ENCODE peak calls at places on chromosomes 7 and 10, in four cellular contexts. One of them, this sample, is unnamed.

GRCh38 chr10:94673614-94674321 is 9.8 kb upstream of the CYP2C18 start:
- DNase-seq in transverse colon: no peak
- DNase-seq in lung: no peak
- DNase-seq in IMR-90: no peak
- DNase-seq in this sample: no peak

GRCh38 chr7:32290015-32290414 is 200.2 kb downstream of the LSM5 start:
- DNase-seq in transverse colon: no peak
- DNase-seq in lung: peak
- DNase-seq in IMR-90: no peak
- DNase-seq in this sample: no peak

GRCh38 chr7:91567111-91568012 is 303.1 kb downstream of the FZD1 start:
- DNase-seq in transverse colon: no peak
- DNase-seq in lung: no peak
- DNase-seq in IMR-90: no peak
- DNase-seq in this sample: no peak

GRCh38 chr10:93867481-93867880 is 26.3 kb upstream of the SLC35G1 start:
- DNase-seq in transverse colon: no peak
- DNase-seq in lung: no peak
- DNase-seq in IMR-90: no peak
- DNase-seq in this sample: no peak

GRCh38 chr7:79035858-79036257 is 417.6 kb downstream of the MAGI2 start:
- DNase-seq in transverse colon: no peak
- DNase-seq in lung: no peak
- DNase-seq in IMR-90: no peak
- DNase-seq in this sample: no peak

GRCh38 chr10:99788598-99789259 is 6.3 kb downstream of the ABCC2 start:
- DNase-seq in transverse colon: peak
- DNase-seq in lung: peak
- DNase-seq in IMR-90: peak
- DNase-seq in this sample: peak

GRCh38 chr7:106010331-106010730 is 47.3 kb downstream of the CDHR3 start:
- DNase-seq in transverse colon: no peak
- DNase-seq in lung: no peak
- DNase-seq in IMR-90: no peak
- DNase-seq in this sample: no peak

GRCh38 chr7:835491-836401 is 3.5 kb downstream of the SUN1 start:
- DNase-seq in transverse colon: peak
- DNase-seq in lung: no peak
- DNase-seq in IMR-90: no peak
- DNase-seq in this sample: no peak

GRCh38 chr7:31080112-31080511 is 28.0 kb downstream of the ADCYAP1R1 start:
- DNase-seq in transverse colon: no peak
- DNase-seq in lung: no peak
- DNase-seq in IMR-90: no peak
- DNase-seq in this sample: no peak

GRCh38 chr7:95996174-95996573 is 223.8 kb downstream of the DYNC1I1 start:
- DNase-seq in transverse colon: no peak
- DNase-seq in lung: no peak
- DNase-seq in IMR-90: no peak
- DNase-seq in this sample: no peak

GRCh38 chr7:123836656-123837055 is 8.3 kb upstream of the HYAL4 start:
- DNase-seq in transverse colon: no peak
- DNase-seq in lung: no peak
- DNase-seq in IMR-90: no peak
- DNase-seq in this sample: no peak

GRCh38 chr7:144454-144826 is 47.9 kb upstream of the FAM20C start:
- DNase-seq in transverse colon: no peak
- DNase-seq in lung: no peak
- DNase-seq in IMR-90: no peak
- DNase-seq in this sample: no peak

DNA sequence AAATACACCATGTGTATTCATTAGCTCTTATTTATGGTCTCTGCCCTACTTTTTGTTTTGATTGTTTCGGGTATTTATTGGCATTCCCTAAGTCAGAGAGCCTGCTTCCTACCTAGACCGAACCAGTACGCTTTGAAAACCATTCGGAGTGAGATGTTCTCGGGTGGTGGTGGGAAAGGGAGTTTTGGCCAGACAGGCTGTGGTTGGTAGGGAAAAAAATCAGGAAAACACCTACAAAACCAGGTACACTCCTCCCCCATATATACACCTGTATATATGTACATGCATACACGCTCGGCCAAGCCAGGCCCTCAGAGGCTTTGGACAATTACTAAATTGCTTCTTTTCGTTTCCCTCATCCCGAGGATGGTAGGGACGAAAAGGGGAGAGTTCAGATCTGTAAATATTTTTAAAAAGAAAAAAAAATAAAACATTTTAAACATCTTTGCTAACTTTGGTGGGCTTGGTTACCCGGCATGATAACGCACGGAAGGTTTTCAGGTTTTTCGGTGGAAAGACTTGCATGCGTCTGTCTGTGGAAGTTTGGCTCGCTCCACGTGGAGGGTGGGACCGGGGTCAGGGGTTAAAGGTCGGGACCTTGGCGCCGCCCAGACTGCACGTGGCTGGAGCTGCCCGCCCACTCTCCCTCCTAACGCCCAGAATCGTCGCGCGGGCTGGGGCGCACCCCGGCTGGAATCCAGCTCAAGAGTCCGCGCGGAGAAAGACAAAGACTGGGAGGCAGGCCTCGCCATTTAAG is 2.5 kb downstream of the HMX2 start:
- DNase-seq in transverse colon: no peak
- DNase-seq in lung: no peak
- DNase-seq in IMR-90: no peak
- DNase-seq in this sample: no peak
- H3K4me3 ChIP-seq in transverse colon: peak
- H3K4me3 ChIP-seq in lung: no peak
- H3K4me3 ChIP-seq in IMR-90: no peak
- H3K4me3 ChIP-seq in this sample: peak

GRCh38 chr10:60534791-60535389 is 145.2 kb upstream of the ANK3 start:
- DNase-seq in transverse colon: no peak
- DNase-seq in lung: no peak
- DNase-seq in IMR-90: no peak
- DNase-seq in this sample: no peak

GRCh38 chr10:60532691-60533468 is 143.2 kb upstream of the ANK3 start:
- DNase-seq in transverse colon: peak
- DNase-seq in lung: no peak
- DNase-seq in IMR-90: no peak
- DNase-seq in this sample: no peak

GRCh38 chr10:60536529-60537114 is 146.9 kb upstream of the ANK3 start:
- DNase-seq in transverse colon: no peak
- DNase-seq in lung: no peak
- DNase-seq in IMR-90: peak
- DNase-seq in this sample: peak

GRCh38 chr10:60537697-60538096 is 148.0 kb upstream of the ANK3 start:
- DNase-seq in transverse colon: no peak
- DNase-seq in lung: no peak
- DNase-seq in IMR-90: peak
- DNase-seq in this sample: no peak

GRCh38 chr10:60535427-60535826 is 145.8 kb upstream of the ANK3 start:
- DNase-seq in transverse colon: no peak
- DNase-seq in lung: no peak
- DNase-seq in IMR-90: no peak
- DNase-seq in this sample: no peak
- TF ChIP-seq CTCF in transverse colon: no peak
- TF ChIP-seq CTCF in lung: no peak
- TF ChIP-seq CTCF in IMR-90: no peak
- TF ChIP-seq CTCF in this sample: no peak

GRCh38 chr10:21733710-21734109 is 199.7 kb downstream of the MLLT10 start:
- DNase-seq in transverse colon: no peak
- DNase-seq in lung: no peak
- DNase-seq in IMR-90: no peak
- DNase-seq in this sample: no peak
- H3K4me3 ChIP-seq in transverse colon: no peak
- H3K4me3 ChIP-seq in lung: no peak
- H3K4me3 ChIP-seq in IMR-90: no peak
- H3K4me3 ChIP-seq in this sample: no peak

DNA sequence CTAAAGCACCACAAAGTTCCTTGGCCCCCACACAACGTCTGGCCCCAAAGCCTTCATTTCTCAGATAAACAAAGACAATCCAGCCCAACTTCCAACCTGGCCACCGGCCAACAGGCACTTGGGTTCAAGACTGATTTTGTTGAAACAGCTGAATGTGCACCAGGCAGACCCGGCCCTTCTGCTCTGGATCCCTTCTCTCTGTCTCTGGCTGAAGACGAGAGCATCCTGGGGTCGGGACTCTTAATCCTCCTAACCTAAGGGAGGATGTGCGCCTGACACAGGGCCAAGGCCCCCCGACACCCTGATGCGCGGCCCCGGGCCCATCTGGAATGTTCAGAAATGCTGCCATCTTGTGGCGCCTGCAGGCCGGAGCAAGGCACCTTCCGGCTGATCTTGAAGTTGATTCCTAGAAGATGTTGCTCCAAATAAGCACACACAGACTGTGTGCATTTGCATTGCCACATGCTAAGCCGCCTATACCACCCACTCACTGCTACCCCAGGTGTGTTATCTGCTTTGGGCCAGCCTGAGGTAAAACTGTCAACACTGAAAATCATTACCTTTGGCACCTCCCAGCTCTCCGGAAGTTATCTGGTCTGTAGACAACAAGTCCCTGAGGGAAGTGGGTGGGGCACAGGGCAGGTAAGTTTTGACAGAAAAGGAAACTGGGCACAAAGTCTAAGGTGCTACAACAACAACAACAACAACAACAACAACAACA is 98.4 kb upstream of the HABP2 start:
- DNase-seq in transverse colon: peak
- DNase-seq in lung: no peak
- DNase-seq in IMR-90: peak
- DNase-seq in this sample: peak
- TF ChIP-seq CTCF in transverse colon: peak
- TF ChIP-seq CTCF in lung: peak
- TF ChIP-seq CTCF in IMR-90: peak
- TF ChIP-seq CTCF in this sample: peak

GRCh38 chr7:27163776-27164380 is 1.5 kb downstream of the HOXA9 start:
- DNase-seq in transverse colon: no peak
- DNase-seq in lung: no peak
- DNase-seq in IMR-90: no peak
- DNase-seq in this sample: peak
- H3K4me3 ChIP-seq in transverse colon: peak
- H3K4me3 ChIP-seq in lung: no peak
- H3K4me3 ChIP-seq in IMR-90: no peak
- H3K4me3 ChIP-seq in this sample: peak

GRCh38 chr7:52917982-52918578 is 117.4 kb upstream of the POM121L12 start:
- DNase-seq in transverse colon: no peak
- DNase-seq in lung: no peak
- DNase-seq in IMR-90: no peak
- DNase-seq in this sample: no peak
- TF ChIP-seq CTCF in transverse colon: peak
- TF ChIP-seq CTCF in lung: no peak
- TF ChIP-seq CTCF in IMR-90: no peak
- TF ChIP-seq CTCF in this sample: peak

This sample was measured in fibroblast of villous mesenchyme.